ENCODE peak calls at places on chromosomes 13 and 19, in ten cellular contexts. R, S, B, E, M, W, F, Y, C and X are unnamed samples.

GRCh38 chr19:55098716-55099556 is 18.5 kb downstream of the PPP1R12C start:
- DNase-seq in R (no peak), S (no peak), B (no peak), E (no peak), M (no peak), W (no peak), F (no peak), Y (peak; percentile 79), C (no peak), X (no peak)

GRCh38 chr19:12484371-12485322 is at the start of gene ZNF709:
- DNase-seq in R (peak; percentile 7), S (peak; percentile 97), B (peak; percentile 82), E (peak; percentile 73), M (peak; percentile 98), W (peak; percentile 94), F (peak; percentile 97), Y (peak; percentile 97), C (peak; percentile 82), X (peak; percentile 85)

GRCh38 chr19:31883299-31883990 is 462.0 kb upstream of the ZNF507 start:
- DNase-seq in R (no peak), S (no peak), B (no peak), E (no peak), M (no peak), W (no peak), F (no peak), Y (peak; percentile 62), C (no peak), X (no peak)

GRCh38 chr13:110483386-110483785 is 78.1 kb downstream of the RAB20 start:
- DNase-seq in R (no peak), S (no peak), B (no peak), E (no peak), M (no peak), W (no peak), F (no peak), Y (no peak), C (no peak), X (no peak)

GRCh38 chr13:33109319-33109718 is 93.1 kb downstream of the KL start:
- DNase-seq in R (no peak), S (no peak), B (no peak), E (no peak), M (no peak), W (no peak), F (no peak), Y (no peak), C (no peak), X (no peak)

GRCh38 chr13:104953588-104953987 is 1581.9 kb downstream of the EFNB2 start:
- DNase-seq in R (peak; percentile 17), S (no peak), B (no peak), E (no peak), M (no peak), W (no peak), F (no peak), Y (peak; percentile 15), C (no peak), X (no peak)

GRCh38 chr13:27186295-27186694 is 14.7 kb upstream of the USP12 start:
- DNase-seq in R (no peak), S (no peak), B (no peak), E (no peak), M (no peak), W (no peak), F (no peak), Y (no peak), C (no peak), X (no peak)

GRCh38 chr19:5116292-5116691 is 147.4 kb downstream of the KDM4B start:
- DNase-seq in R (no peak), S (no peak), B (no peak), E (no peak), M (no peak), W (no peak), F (no peak), Y (no peak), C (no peak), X (no peak)

GRCh38 chr19:19485161-19485997 is 30.0 kb downstream of the TSSK6 start:
- DNase-seq in R (no peak), S (no peak), B (no peak), E (no peak), M (no peak), W (peak; percentile 78), F (no peak), Y (peak; percentile 90), C (no peak), X (peak; percentile 48)

GRCh38 chr19:9538183-9539058 is at the start of gene ZNF426:
- DNase-seq in R (peak; percentile 37), S (peak; percentile 76), B (peak; percentile 67), E (peak; percentile 62), M (peak; percentile 95), W (peak; percentile 95), F (peak; percentile 89), Y (peak; percentile 98), C (peak; percentile 71), X (peak; percentile 94)

GRCh38 chr19:51020988-51021651 is 1.6 kb upstream of the KLK10 start:
- DNase-seq in R (peak; percentile 5), S (no peak), B (no peak), E (no peak), M (no peak), W (no peak), F (no peak), Y (peak; percentile 85), C (peak; percentile 48), X (peak; percentile 69)
- TF ChIP-seq CTCF in R (peak; percentile 50), S (peak; percentile 76), B (peak; percentile 40), E (peak; percentile 45), M (no peak), W (peak; percentile 29), F (peak; percentile 47), Y (peak; percentile 71), C (peak; percentile 78), X (peak; percentile 82)

GRCh38 chr19:27774827-27775226 is 1438.1 kb downstream of the UQCRFS1 start:
- DNase-seq in R (no peak), S (no peak), B (no peak), E (no peak), M (peak; percentile 79), W (no peak), F (peak; percentile 42), Y (no peak), C (no peak), X (no peak)
- TF ChIP-seq CTCF in R (peak; percentile 9), S (no peak), B (no peak), E (peak; percentile 17), M (peak; percentile 60), W (no peak), F (peak; percentile 4), Y (no peak), C (no peak), X (peak; percentile 32)

DNA sequence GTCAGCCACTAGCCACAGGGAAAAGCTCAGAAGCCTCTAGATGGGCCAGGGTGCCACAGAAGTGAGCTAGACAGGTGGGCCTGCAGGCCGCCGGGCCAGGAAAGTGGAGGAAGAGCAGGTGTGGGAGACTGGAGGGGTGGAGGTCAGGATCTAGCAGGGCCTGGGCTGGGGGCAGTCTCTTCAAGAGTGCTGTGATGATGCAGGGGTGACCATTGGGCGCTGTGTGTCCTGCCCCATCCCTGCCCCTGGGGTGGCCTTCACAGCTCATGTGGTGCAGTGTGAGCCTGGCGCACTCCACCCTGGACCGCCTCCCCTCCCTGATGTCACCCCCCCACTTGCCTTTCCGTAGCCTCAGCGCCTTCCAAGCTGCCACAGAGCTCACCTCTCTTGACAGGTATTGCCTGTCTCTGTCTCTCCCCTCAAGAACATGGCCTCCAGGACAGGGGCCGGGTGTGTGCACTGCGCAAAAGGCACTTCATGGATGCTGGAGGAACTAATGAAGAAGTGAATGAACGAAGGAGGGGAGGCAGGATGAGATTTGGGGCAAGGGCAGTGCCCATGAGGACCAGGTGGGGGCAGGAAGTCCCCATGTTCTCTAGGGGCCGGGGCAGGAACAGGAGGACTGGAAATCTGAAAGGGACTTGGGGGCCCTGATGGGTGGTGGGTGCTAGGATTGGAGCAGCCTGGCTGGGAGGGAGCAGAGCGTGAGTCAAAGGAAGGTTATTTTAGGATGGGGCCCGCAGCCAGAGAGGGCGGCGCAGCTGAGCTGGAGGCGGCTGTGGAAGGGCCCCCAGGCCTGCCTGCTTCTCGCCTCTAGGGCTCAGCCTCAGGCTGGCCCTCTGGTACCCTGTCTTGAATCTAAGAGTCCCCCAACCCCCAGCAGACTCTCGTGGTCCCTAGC is 6.6 kb downstream of the SSBP4 start:
- DNase-seq in R (no peak), S (no peak), B (no peak), E (no peak), M (no peak), W (no peak), F (no peak), Y (peak; percentile 100), C (no peak), X (peak; percentile 65)
- TF ChIP-seq CTCF in R (peak; percentile 23), S (no peak), B (no peak), E (no peak), M (no peak), W (no peak), F (no peak), Y (peak; percentile 21), C (no peak), X (peak; percentile 18)

GRCh38 chr13:52851153-52851962 is 2.9 kb upstream of the PCDH8 start:
- DNase-seq in R (no peak), S (peak; percentile 56), B (no peak), E (no peak), M (peak; percentile 77), W (no peak), F (peak; percentile 75), Y (peak; percentile 90), C (no peak), X (peak; percentile 19)

GRCh38 chr13:52848455-52849190 is at the start of gene PCDH8:
- DNase-seq in R (no peak), S (peak; percentile 91), B (no peak), E (no peak), M (peak; percentile 94), W (no peak), F (peak; percentile 93), Y (no peak), C (no peak), X (no peak)

GRCh38 chr13:52852444-52852843 is 4.0 kb upstream of the PCDH8 start:
- DNase-seq in R (no peak), S (no peak), B (no peak), E (no peak), M (no peak), W (no peak), F (no peak), Y (no peak), C (no peak), X (no peak)

GRCh38 chr13:52849727-52850395 is 1.4 kb upstream of the PCDH8 start:
- DNase-seq in R (no peak), S (no peak), B (no peak), E (no peak), M (peak; percentile 55), W (no peak), F (peak; percentile 44), Y (peak; percentile 82), C (no peak), X (no peak)

GRCh38 chr13:52850396-52851152 is 2.1 kb upstream of the PCDH8 start:
- DNase-seq in R (no peak), S (peak; percentile 82), B (peak; percentile 47), E (no peak), M (peak; percentile 94), W (peak; percentile 84), F (peak; percentile 94), Y (peak; percentile 98), C (peak; percentile 32), X (peak; percentile 53)
- TF ChIP-seq CTCF in R (no peak), S (peak; percentile 55), B (no peak), E (no peak), M (no peak), W (no peak), F (peak; percentile 88), Y (no peak), C (no peak), X (no peak)